ENCODE peak calls at places on chromosomes 12 and 14, in eight cellular contexts. One of them, this sample, is unnamed.

GRCh38 chr14:88986146-88986841 is 161.8 kb downstream of the TTC8 start:
- DNase-seq in activated T-helper 1 cell treated with anti-CD3 and anti-CD28 coated beads, Interleukin-12 subunit alpha, Interleukin-12 subunit beta, Interleukin-2, Interleukin-4 antibody, amounts not matched to agents 30 ng/mL and 10 ng/mL and 1 ng/mL, durations not matched to agents 14 hours and 24 hours and 36 hours: no peak
- DNase-seq in nephron progenitor cell: no peak
- DNase-seq in ascending aorta: no peak
- DNase-seq in brain microvascular endothelial cell: peak; percentile 88
- DNase-seq in stimulated activated naive CD8-positive, alpha-beta T cell treated with anti-CD3 and anti-CD28 coated beads, Interleukin-15, Interleukin-2, amounts not matched to agents 100 U/mL and 50 U/mL, for 24 hours: no peak
- DNase-seq in COR-L47: no peak
- DNase-seq in endothelial cell of umbilical vein: no peak
- DNase-seq in this sample: no peak

GRCh38 chr12:56243731-56244181 is 13.9 kb downstream of the SLC39A5 start:
- DNase-seq in activated T-helper 1 cell treated with anti-CD3 and anti-CD28 coated beads, Interleukin-12 subunit alpha, Interleukin-12 subunit beta, Interleukin-2, Interleukin-4 antibody, amounts not matched to agents 30 ng/mL and 10 ng/mL and 1 ng/mL, durations not matched to agents 14 hours and 24 hours and 36 hours: no peak
- DNase-seq in nephron progenitor cell: no peak
- DNase-seq in ascending aorta: no peak
- DNase-seq in brain microvascular endothelial cell: no peak
- DNase-seq in stimulated activated naive CD8-positive, alpha-beta T cell treated with anti-CD3 and anti-CD28 coated beads, Interleukin-15, Interleukin-2, amounts not matched to agents 100 U/mL and 50 U/mL, for 24 hours: no peak
- DNase-seq in COR-L47: no peak
- DNase-seq in endothelial cell of umbilical vein: no peak
- DNase-seq in this sample: no peak

GRCh38 chr12:2291182-2291832 is 238.5 kb downstream of the CACNA1C start:
- DNase-seq in activated T-helper 1 cell treated with anti-CD3 and anti-CD28 coated beads, Interleukin-12 subunit alpha, Interleukin-12 subunit beta, Interleukin-2, Interleukin-4 antibody, amounts not matched to agents 30 ng/mL and 10 ng/mL and 1 ng/mL, durations not matched to agents 14 hours and 24 hours and 36 hours: peak; percentile 21
- DNase-seq in nephron progenitor cell: peak; percentile 47
- DNase-seq in ascending aorta: peak; percentile 61
- DNase-seq in brain microvascular endothelial cell: peak; percentile 23
- DNase-seq in stimulated activated naive CD8-positive, alpha-beta T cell treated with anti-CD3 and anti-CD28 coated beads, Interleukin-15, Interleukin-2, amounts not matched to agents 100 U/mL and 50 U/mL, for 24 hours: peak; percentile 36
- DNase-seq in COR-L47: no peak
- DNase-seq in endothelial cell of umbilical vein: peak; percentile 46
- DNase-seq in this sample: no peak

GRCh38 chr12:49413796-49414195 is 46.5 kb downstream of the SPATS2 start:
- DNase-seq in activated T-helper 1 cell treated with anti-CD3 and anti-CD28 coated beads, Interleukin-12 subunit alpha, Interleukin-12 subunit beta, Interleukin-2, Interleukin-4 antibody, amounts not matched to agents 30 ng/mL and 10 ng/mL and 1 ng/mL, durations not matched to agents 14 hours and 24 hours and 36 hours: no peak
- DNase-seq in nephron progenitor cell: no peak
- DNase-seq in ascending aorta: no peak
- DNase-seq in brain microvascular endothelial cell: no peak
- DNase-seq in stimulated activated naive CD8-positive, alpha-beta T cell treated with anti-CD3 and anti-CD28 coated beads, Interleukin-15, Interleukin-2, amounts not matched to agents 100 U/mL and 50 U/mL, for 24 hours: no peak
- DNase-seq in COR-L47: no peak
- DNase-seq in endothelial cell of umbilical vein: no peak
- DNase-seq in this sample: no peak

GRCh38 chr14:92677087-92677668 is 71.2 kb downstream of the LGMN start:
- DNase-seq in activated T-helper 1 cell treated with anti-CD3 and anti-CD28 coated beads, Interleukin-12 subunit alpha, Interleukin-12 subunit beta, Interleukin-2, Interleukin-4 antibody, amounts not matched to agents 30 ng/mL and 10 ng/mL and 1 ng/mL, durations not matched to agents 14 hours and 24 hours and 36 hours: peak; percentile 24
- DNase-seq in nephron progenitor cell: no peak
- DNase-seq in ascending aorta: no peak
- DNase-seq in brain microvascular endothelial cell: no peak
- DNase-seq in stimulated activated naive CD8-positive, alpha-beta T cell treated with anti-CD3 and anti-CD28 coated beads, Interleukin-15, Interleukin-2, amounts not matched to agents 100 U/mL and 50 U/mL, for 24 hours: peak; percentile 84
- DNase-seq in COR-L47: no peak
- DNase-seq in endothelial cell of umbilical vein: no peak
- DNase-seq in this sample: no peak

GRCh38 chr12:15496738-15497137 is 174.4 kb downstream of the PTPRO start:
- DNase-seq in activated T-helper 1 cell treated with anti-CD3 and anti-CD28 coated beads, Interleukin-12 subunit alpha, Interleukin-12 subunit beta, Interleukin-2, Interleukin-4 antibody, amounts not matched to agents 30 ng/mL and 10 ng/mL and 1 ng/mL, durations not matched to agents 14 hours and 24 hours and 36 hours: no peak
- DNase-seq in nephron progenitor cell: no peak
- DNase-seq in ascending aorta: no peak
- DNase-seq in brain microvascular endothelial cell: no peak
- DNase-seq in stimulated activated naive CD8-positive, alpha-beta T cell treated with anti-CD3 and anti-CD28 coated beads, Interleukin-15, Interleukin-2, amounts not matched to agents 100 U/mL and 50 U/mL, for 24 hours: no peak
- DNase-seq in COR-L47: no peak
- DNase-seq in endothelial cell of umbilical vein: no peak
- DNase-seq in this sample: no peak

GRCh38 chr14:88039197-88039596 is 34.3 kb downstream of the GPR65 start:
- DNase-seq in activated T-helper 1 cell treated with anti-CD3 and anti-CD28 coated beads, Interleukin-12 subunit alpha, Interleukin-12 subunit beta, Interleukin-2, Interleukin-4 antibody, amounts not matched to agents 30 ng/mL and 10 ng/mL and 1 ng/mL, durations not matched to agents 14 hours and 24 hours and 36 hours: no peak
- DNase-seq in nephron progenitor cell: no peak
- DNase-seq in ascending aorta: no peak
- DNase-seq in brain microvascular endothelial cell: no peak
- DNase-seq in stimulated activated naive CD8-positive, alpha-beta T cell treated with anti-CD3 and anti-CD28 coated beads, Interleukin-15, Interleukin-2, amounts not matched to agents 100 U/mL and 50 U/mL, for 24 hours: no peak
- DNase-seq in COR-L47: no peak
- DNase-seq in endothelial cell of umbilical vein: no peak
- DNase-seq in this sample: no peak

GRCh38 chr14:88834883-88835431 is 10.5 kb downstream of the TTC8 start:
- DNase-seq in activated T-helper 1 cell treated with anti-CD3 and anti-CD28 coated beads, Interleukin-12 subunit alpha, Interleukin-12 subunit beta, Interleukin-2, Interleukin-4 antibody, amounts not matched to agents 30 ng/mL and 10 ng/mL and 1 ng/mL, durations not matched to agents 14 hours and 24 hours and 36 hours: no peak
- DNase-seq in nephron progenitor cell: no peak
- DNase-seq in ascending aorta: no peak
- DNase-seq in brain microvascular endothelial cell: peak; percentile 54
- DNase-seq in stimulated activated naive CD8-positive, alpha-beta T cell treated with anti-CD3 and anti-CD28 coated beads, Interleukin-15, Interleukin-2, amounts not matched to agents 100 U/mL and 50 U/mL, for 24 hours: no peak
- DNase-seq in COR-L47: no peak
- DNase-seq in endothelial cell of umbilical vein: peak; percentile 76
- DNase-seq in this sample: no peak

GRCh38 chr12:107091989-107092641 is 1.2 kb downstream of the CRY1 start:
- DNase-seq in activated T-helper 1 cell treated with anti-CD3 and anti-CD28 coated beads, Interleukin-12 subunit alpha, Interleukin-12 subunit beta, Interleukin-2, Interleukin-4 antibody, amounts not matched to agents 30 ng/mL and 10 ng/mL and 1 ng/mL, durations not matched to agents 14 hours and 24 hours and 36 hours: peak; percentile 12
- DNase-seq in nephron progenitor cell: peak; percentile 26
- DNase-seq in ascending aorta: peak; percentile 70
- DNase-seq in brain microvascular endothelial cell: peak; percentile 95
- DNase-seq in stimulated activated naive CD8-positive, alpha-beta T cell treated with anti-CD3 and anti-CD28 coated beads, Interleukin-15, Interleukin-2, amounts not matched to agents 100 U/mL and 50 U/mL, for 24 hours: no peak
- DNase-seq in COR-L47: peak; percentile 71
- DNase-seq in endothelial cell of umbilical vein: peak; percentile 97
- DNase-seq in this sample: peak; percentile 92

GRCh38 chr12:52280796-52281560 is 6.5 kb downstream of the KRT86 start:
- DNase-seq in activated T-helper 1 cell treated with anti-CD3 and anti-CD28 coated beads, Interleukin-12 subunit alpha, Interleukin-12 subunit beta, Interleukin-2, Interleukin-4 antibody, amounts not matched to agents 30 ng/mL and 10 ng/mL and 1 ng/mL, durations not matched to agents 14 hours and 24 hours and 36 hours: no peak
- DNase-seq in nephron progenitor cell: no peak
- DNase-seq in ascending aorta: peak; percentile 94
- DNase-seq in brain microvascular endothelial cell: peak; percentile 96
- DNase-seq in stimulated activated naive CD8-positive, alpha-beta T cell treated with anti-CD3 and anti-CD28 coated beads, Interleukin-15, Interleukin-2, amounts not matched to agents 100 U/mL and 50 U/mL, for 24 hours: no peak
- DNase-seq in COR-L47: no peak
- DNase-seq in endothelial cell of umbilical vein: no peak
- DNase-seq in this sample: peak; percentile 94

GRCh38 chr12:114064497-114064896 is 98.4 kb upstream of the RBM19 start:
- DNase-seq in activated T-helper 1 cell treated with anti-CD3 and anti-CD28 coated beads, Interleukin-12 subunit alpha, Interleukin-12 subunit beta, Interleukin-2, Interleukin-4 antibody, amounts not matched to agents 30 ng/mL and 10 ng/mL and 1 ng/mL, durations not matched to agents 14 hours and 24 hours and 36 hours: no peak
- DNase-seq in nephron progenitor cell: no peak
- DNase-seq in ascending aorta: no peak
- DNase-seq in brain microvascular endothelial cell: no peak
- DNase-seq in stimulated activated naive CD8-positive, alpha-beta T cell treated with anti-CD3 and anti-CD28 coated beads, Interleukin-15, Interleukin-2, amounts not matched to agents 100 U/mL and 50 U/mL, for 24 hours: no peak
- DNase-seq in COR-L47: no peak
- DNase-seq in endothelial cell of umbilical vein: no peak
- DNase-seq in this sample: no peak

GRCh38 chr14:86897704-86898513 is 1095.1 kb downstream of the GALC start:
- DNase-seq in activated T-helper 1 cell treated with anti-CD3 and anti-CD28 coated beads, Interleukin-12 subunit alpha, Interleukin-12 subunit beta, Interleukin-2, Interleukin-4 antibody, amounts not matched to agents 30 ng/mL and 10 ng/mL and 1 ng/mL, durations not matched to agents 14 hours and 24 hours and 36 hours: no peak
- DNase-seq in nephron progenitor cell: no peak
- DNase-seq in ascending aorta: no peak
- DNase-seq in brain microvascular endothelial cell: no peak
- DNase-seq in stimulated activated naive CD8-positive, alpha-beta T cell treated with anti-CD3 and anti-CD28 coated beads, Interleukin-15, Interleukin-2, amounts not matched to agents 100 U/mL and 50 U/mL, for 24 hours: no peak
- DNase-seq in COR-L47: no peak
- DNase-seq in endothelial cell of umbilical vein: no peak
- DNase-seq in this sample: no peak

GRCh38 chr12:84764006-84764405 is 148.6 kb downstream of the SLC6A15 start:
- DNase-seq in activated T-helper 1 cell treated with anti-CD3 and anti-CD28 coated beads, Interleukin-12 subunit alpha, Interleukin-12 subunit beta, Interleukin-2, Interleukin-4 antibody, amounts not matched to agents 30 ng/mL and 10 ng/mL and 1 ng/mL, durations not matched to agents 14 hours and 24 hours and 36 hours: no peak
- DNase-seq in nephron progenitor cell: no peak
- DNase-seq in ascending aorta: no peak
- DNase-seq in brain microvascular endothelial cell: no peak
- DNase-seq in stimulated activated naive CD8-positive, alpha-beta T cell treated with anti-CD3 and anti-CD28 coated beads, Interleukin-15, Interleukin-2, amounts not matched to agents 100 U/mL and 50 U/mL, for 24 hours: no peak
- DNase-seq in COR-L47: no peak
- DNase-seq in endothelial cell of umbilical vein: no peak
- DNase-seq in this sample: no peak

GRCh38 chr12:45216297-45216982 is 545 bp downstream of the ANO6 start:
- DNase-seq in activated T-helper 1 cell treated with anti-CD3 and anti-CD28 coated beads, Interleukin-12 subunit alpha, Interleukin-12 subunit beta, Interleukin-2, Interleukin-4 antibody, amounts not matched to agents 30 ng/mL and 10 ng/mL and 1 ng/mL, durations not matched to agents 14 hours and 24 hours and 36 hours: peak; percentile 37
- DNase-seq in nephron progenitor cell: peak; percentile 72
- DNase-seq in ascending aorta: peak; percentile 78
- DNase-seq in brain microvascular endothelial cell: peak; percentile 24
- DNase-seq in stimulated activated naive CD8-positive, alpha-beta T cell treated with anti-CD3 and anti-CD28 coated beads, Interleukin-15, Interleukin-2, amounts not matched to agents 100 U/mL and 50 U/mL, for 24 hours: peak; percentile 55
- DNase-seq in COR-L47: peak; percentile 36
- DNase-seq in endothelial cell of umbilical vein: peak; percentile 67
- DNase-seq in this sample: no peak

GRCh38 chr12:43789941-43790340 is 16.2 kb downstream of the TWF1 start:
- DNase-seq in activated T-helper 1 cell treated with anti-CD3 and anti-CD28 coated beads, Interleukin-12 subunit alpha, Interleukin-12 subunit beta, Interleukin-2, Interleukin-4 antibody, amounts not matched to agents 30 ng/mL and 10 ng/mL and 1 ng/mL, durations not matched to agents 14 hours and 24 hours and 36 hours: no peak
- DNase-seq in nephron progenitor cell: no peak
- DNase-seq in ascending aorta: no peak
- DNase-seq in brain microvascular endothelial cell: no peak
- DNase-seq in stimulated activated naive CD8-positive, alpha-beta T cell treated with anti-CD3 and anti-CD28 coated beads, Interleukin-15, Interleukin-2, amounts not matched to agents 100 U/mL and 50 U/mL, for 24 hours: no peak
- DNase-seq in COR-L47: no peak
- DNase-seq in endothelial cell of umbilical vein: peak; percentile 78
- DNase-seq in this sample: no peak

GRCh38 chr12:108519558-108519957 is 4.5 kb downstream of the FICD start:
- DNase-seq in activated T-helper 1 cell treated with anti-CD3 and anti-CD28 coated beads, Interleukin-12 subunit alpha, Interleukin-12 subunit beta, Interleukin-2, Interleukin-4 antibody, amounts not matched to agents 30 ng/mL and 10 ng/mL and 1 ng/mL, durations not matched to agents 14 hours and 24 hours and 36 hours: no peak
- DNase-seq in nephron progenitor cell: no peak
- DNase-seq in ascending aorta: peak; percentile 50
- DNase-seq in brain microvascular endothelial cell: no peak
- DNase-seq in stimulated activated naive CD8-positive, alpha-beta T cell treated with anti-CD3 and anti-CD28 coated beads, Interleukin-15, Interleukin-2, amounts not matched to agents 100 U/mL and 50 U/mL, for 24 hours: no peak
- DNase-seq in COR-L47: no peak
- DNase-seq in endothelial cell of umbilical vein: no peak
- DNase-seq in this sample: no peak

GRCh38 chr12:64923536-64923935 is 99.1 kb downstream of the TBC1D30 start:
- DNase-seq in activated T-helper 1 cell treated with anti-CD3 and anti-CD28 coated beads, Interleukin-12 subunit alpha, Interleukin-12 subunit beta, Interleukin-2, Interleukin-4 antibody, amounts not matched to agents 30 ng/mL and 10 ng/mL and 1 ng/mL, durations not matched to agents 14 hours and 24 hours and 36 hours: no peak
- DNase-seq in nephron progenitor cell: no peak
- DNase-seq in ascending aorta: no peak
- DNase-seq in brain microvascular endothelial cell: no peak
- DNase-seq in stimulated activated naive CD8-positive, alpha-beta T cell treated with anti-CD3 and anti-CD28 coated beads, Interleukin-15, Interleukin-2, amounts not matched to agents 100 U/mL and 50 U/mL, for 24 hours: no peak
- DNase-seq in COR-L47: no peak
- DNase-seq in endothelial cell of umbilical vein: no peak
- DNase-seq in this sample: no peak

GRCh38 chr12:107319536-107320030 is 226.2 kb upstream of the CRY1 start:
- DNase-seq in activated T-helper 1 cell treated with anti-CD3 and anti-CD28 coated beads, Interleukin-12 subunit alpha, Interleukin-12 subunit beta, Interleukin-2, Interleukin-4 antibody, amounts not matched to agents 30 ng/mL and 10 ng/mL and 1 ng/mL, durations not matched to agents 14 hours and 24 hours and 36 hours: peak; percentile 20
- DNase-seq in nephron progenitor cell: peak; percentile 50
- DNase-seq in ascending aorta: no peak
- DNase-seq in brain microvascular endothelial cell: no peak
- DNase-seq in stimulated activated naive CD8-positive, alpha-beta T cell treated with anti-CD3 and anti-CD28 coated beads, Interleukin-15, Interleukin-2, amounts not matched to agents 100 U/mL and 50 U/mL, for 24 hours: no peak
- DNase-seq in COR-L47: peak; percentile 23
- DNase-seq in endothelial cell of umbilical vein: no peak
- DNase-seq in this sample: no peak

GRCh38 chr12:117119592-117120198 is 20.5 kb upstream of the TESC start:
- DNase-seq in activated T-helper 1 cell treated with anti-CD3 and anti-CD28 coated beads, Interleukin-12 subunit alpha, Interleukin-12 subunit beta, Interleukin-2, Interleukin-4 antibody, amounts not matched to agents 30 ng/mL and 10 ng/mL and 1 ng/mL, durations not matched to agents 14 hours and 24 hours and 36 hours: peak; percentile 8
- DNase-seq in nephron progenitor cell: peak; percentile 34
- DNase-seq in ascending aorta: no peak
- DNase-seq in brain microvascular endothelial cell: no peak
- DNase-seq in stimulated activated naive CD8-positive, alpha-beta T cell treated with anti-CD3 and anti-CD28 coated beads, Interleukin-15, Interleukin-2, amounts not matched to agents 100 U/mL and 50 U/mL, for 24 hours: peak; percentile 34
- DNase-seq in COR-L47: peak; percentile 40
- DNase-seq in endothelial cell of umbilical vein: no peak
- DNase-seq in this sample: no peak

GRCh38 chr14:68585690-68586089 is 207.2 kb downstream of the ZFP36L1 start:
- DNase-seq in activated T-helper 1 cell treated with anti-CD3 and anti-CD28 coated beads, Interleukin-12 subunit alpha, Interleukin-12 subunit beta, Interleukin-2, Interleukin-4 antibody, amounts not matched to agents 30 ng/mL and 10 ng/mL and 1 ng/mL, durations not matched to agents 14 hours and 24 hours and 36 hours: no peak
- DNase-seq in nephron progenitor cell: no peak
- DNase-seq in ascending aorta: no peak
- DNase-seq in brain microvascular endothelial cell: peak; percentile 23
- DNase-seq in stimulated activated naive CD8-positive, alpha-beta T cell treated with anti-CD3 and anti-CD28 coated beads, Interleukin-15, Interleukin-2, amounts not matched to agents 100 U/mL and 50 U/mL, for 24 hours: no peak
- DNase-seq in COR-L47: no peak
- DNase-seq in endothelial cell of umbilical vein: no peak
- DNase-seq in this sample: peak; percentile 65

GRCh38 chr12:121958521-121959240 is 40.3 kb downstream of the CFAP251 start:
- DNase-seq in activated T-helper 1 cell treated with anti-CD3 and anti-CD28 coated beads, Interleukin-12 subunit alpha, Interleukin-12 subunit beta, Interleukin-2, Interleukin-4 antibody, amounts not matched to agents 30 ng/mL and 10 ng/mL and 1 ng/mL, durations not matched to agents 14 hours and 24 hours and 36 hours: no peak
- DNase-seq in nephron progenitor cell: no peak
- DNase-seq in ascending aorta: no peak
- DNase-seq in brain microvascular endothelial cell: no peak
- DNase-seq in stimulated activated naive CD8-positive, alpha-beta T cell treated with anti-CD3 and anti-CD28 coated beads, Interleukin-15, Interleukin-2, amounts not matched to agents 100 U/mL and 50 U/mL, for 24 hours: no peak
- DNase-seq in COR-L47: peak; percentile 76
- DNase-seq in endothelial cell of umbilical vein: no peak
- DNase-seq in this sample: no peak

GRCh38 chr12:46473634-46474201 is 101.1 kb upstream of the SLC38A2 start:
- DNase-seq in activated T-helper 1 cell treated with anti-CD3 and anti-CD28 coated beads, Interleukin-12 subunit alpha, Interleukin-12 subunit beta, Interleukin-2, Interleukin-4 antibody, amounts not matched to agents 30 ng/mL and 10 ng/mL and 1 ng/mL, durations not matched to agents 14 hours and 24 hours and 36 hours: no peak
- DNase-seq in nephron progenitor cell: no peak
- DNase-seq in ascending aorta: peak; percentile 92
- DNase-seq in brain microvascular endothelial cell: peak; percentile 90
- DNase-seq in stimulated activated naive CD8-positive, alpha-beta T cell treated with anti-CD3 and anti-CD28 coated beads, Interleukin-15, Interleukin-2, amounts not matched to agents 100 U/mL and 50 U/mL, for 24 hours: no peak
- DNase-seq in COR-L47: peak; percentile 22
- DNase-seq in endothelial cell of umbilical vein: peak; percentile 98
- DNase-seq in this sample: peak; percentile 85